ENCODE peak calls at places on chromosome 11, in eight cellular contexts. One of them, this sample, is unnamed.

GRCh38 chr11:35549787-35550186 is 24.4 kb upstream of the PAMR1 start:
- DNase-seq in neuronal stem cell: peak; percentile 27
- DNase-seq in left ventricle myocardium inferior: no peak
- DNase-seq in mucosa of descending colon: no peak
- DNase-seq in naive thymus-derived CD4-positive, alpha-beta T cell: no peak
- DNase-seq in astrocyte: peak; percentile 99
- DNase-seq in Peyer's patch: no peak
- DNase-seq in pancreas: no peak
- DNase-seq in this sample: no peak

GRCh38 chr11:123056835-123057491 is 5.0 kb downstream of the HSPA8 start:
- DNase-seq in neuronal stem cell: no peak
- DNase-seq in left ventricle myocardium inferior: no peak
- DNase-seq in mucosa of descending colon: no peak
- DNase-seq in naive thymus-derived CD4-positive, alpha-beta T cell: no peak
- DNase-seq in astrocyte: no peak
- DNase-seq in Peyer's patch: peak; percentile 15
- DNase-seq in pancreas: no peak
- DNase-seq in this sample: no peak

GRCh38 chr11:2459796-2460531 is 15.2 kb downstream of the KCNQ1 start:
- DNase-seq in neuronal stem cell: no peak
- DNase-seq in left ventricle myocardium inferior: no peak
- DNase-seq in mucosa of descending colon: peak; percentile 59
- DNase-seq in naive thymus-derived CD4-positive, alpha-beta T cell: no peak
- DNase-seq in astrocyte: no peak
- DNase-seq in Peyer's patch: peak; percentile 75
- DNase-seq in pancreas: no peak
- DNase-seq in this sample: no peak

GRCh38 chr11:19345519-19345847 is 104.7 kb upstream of the E2F8 start:
- DNase-seq in neuronal stem cell: peak; percentile 38
- DNase-seq in left ventricle myocardium inferior: no peak
- DNase-seq in mucosa of descending colon: no peak
- DNase-seq in naive thymus-derived CD4-positive, alpha-beta T cell: no peak
- DNase-seq in astrocyte: no peak
- DNase-seq in Peyer's patch: no peak
- DNase-seq in pancreas: peak; percentile 65
- DNase-seq in this sample: peak; percentile 36

GRCh38 chr11:33291004-33291777 is 34.0 kb downstream of the HIPK3 start:
- DNase-seq in neuronal stem cell: no peak
- DNase-seq in left ventricle myocardium inferior: no peak
- DNase-seq in mucosa of descending colon: no peak
- DNase-seq in naive thymus-derived CD4-positive, alpha-beta T cell: no peak
- DNase-seq in astrocyte: no peak
- DNase-seq in Peyer's patch: no peak
- DNase-seq in pancreas: no peak
- DNase-seq in this sample: no peak

GRCh38 chr11:124768914-124769313 is 6.8 kb upstream of the ESAM start:
- DNase-seq in neuronal stem cell: no peak
- DNase-seq in left ventricle myocardium inferior: no peak
- DNase-seq in mucosa of descending colon: no peak
- DNase-seq in naive thymus-derived CD4-positive, alpha-beta T cell: no peak
- DNase-seq in astrocyte: no peak
- DNase-seq in Peyer's patch: no peak
- DNase-seq in pancreas: no peak
- DNase-seq in this sample: no peak

GRCh38 chr11:17275376-17276235 is 933 bp upstream of the NUCB2 start:
- DNase-seq in neuronal stem cell: no peak
- DNase-seq in left ventricle myocardium inferior: no peak
- DNase-seq in mucosa of descending colon: no peak
- DNase-seq in naive thymus-derived CD4-positive, alpha-beta T cell: no peak
- DNase-seq in astrocyte: no peak
- DNase-seq in Peyer's patch: no peak
- DNase-seq in pancreas: no peak
- DNase-seq in this sample: no peak

GRCh38 chr11:93005239-93005638 is 35.8 kb downstream of the MTNR1B start:
- DNase-seq in neuronal stem cell: no peak
- DNase-seq in left ventricle myocardium inferior: no peak
- DNase-seq in mucosa of descending colon: no peak
- DNase-seq in naive thymus-derived CD4-positive, alpha-beta T cell: no peak
- DNase-seq in astrocyte: peak; percentile 59
- DNase-seq in Peyer's patch: no peak
- DNase-seq in pancreas: no peak
- DNase-seq in this sample: no peak

GRCh38 chr11:36196476-36197099 is 92.6 kb downstream of the COMMD9 start:
- DNase-seq in neuronal stem cell: no peak
- DNase-seq in left ventricle myocardium inferior: no peak
- DNase-seq in mucosa of descending colon: no peak
- DNase-seq in naive thymus-derived CD4-positive, alpha-beta T cell: no peak
- DNase-seq in astrocyte: no peak
- DNase-seq in Peyer's patch: no peak
- DNase-seq in pancreas: no peak
- DNase-seq in this sample: no peak

GRCh38 chr11:75597636-75598035 is 35.6 kb downstream of the SERPINH1 start:
- DNase-seq in neuronal stem cell: peak; percentile 29
- DNase-seq in left ventricle myocardium inferior: no peak
- DNase-seq in mucosa of descending colon: no peak
- DNase-seq in naive thymus-derived CD4-positive, alpha-beta T cell: no peak
- DNase-seq in astrocyte: no peak
- DNase-seq in Peyer's patch: no peak
- DNase-seq in pancreas: no peak
- DNase-seq in this sample: no peak

GRCh38 chr11:67275606-67276409 is 9.5 kb downstream of the GRK2 start:
- DNase-seq in neuronal stem cell: no peak
- DNase-seq in left ventricle myocardium inferior: no peak
- DNase-seq in mucosa of descending colon: peak; percentile 55
- DNase-seq in naive thymus-derived CD4-positive, alpha-beta T cell: no peak
- DNase-seq in astrocyte: no peak
- DNase-seq in Peyer's patch: peak; percentile 48
- DNase-seq in pancreas: peak; percentile 45
- DNase-seq in this sample: peak; percentile 46

GRCh38 chr11:120105576-120105975 is 32.3 kb downstream of the TRIM29 start:
- DNase-seq in neuronal stem cell: no peak
- DNase-seq in left ventricle myocardium inferior: no peak
- DNase-seq in mucosa of descending colon: no peak
- DNase-seq in naive thymus-derived CD4-positive, alpha-beta T cell: no peak
- DNase-seq in astrocyte: no peak
- DNase-seq in Peyer's patch: no peak
- DNase-seq in pancreas: no peak
- DNase-seq in this sample: no peak
- H3K4me3 ChIP-seq in neuronal stem cell: no peak overlapping the region
- H3K4me3 ChIP-seq in left ventricle myocardium inferior: no peak overlapping the region
- H3K4me3 ChIP-seq in mucosa of descending colon: no peak overlapping the region
- H3K4me3 ChIP-seq in naive thymus-derived CD4-positive, alpha-beta T cell: no peak overlapping the region
- H3K4me3 ChIP-seq in astrocyte: no peak overlapping the region
- H3K4me3 ChIP-seq in Peyer's patch: no peak overlapping the region
- H3K4me3 ChIP-seq in pancreas: no peak overlapping the region
- H3K4me3 ChIP-seq in this sample: no peak overlapping the region

GRCh38 chr11:102469196-102469821 is 16.7 kb upstream of the TMEM123 start:
- DNase-seq in neuronal stem cell: no peak
- DNase-seq in left ventricle myocardium inferior: no peak
- DNase-seq in mucosa of descending colon: no peak
- DNase-seq in naive thymus-derived CD4-positive, alpha-beta T cell: no peak
- DNase-seq in astrocyte: peak; percentile 56
- DNase-seq in Peyer's patch: no peak
- DNase-seq in pancreas: no peak
- DNase-seq in this sample: no peak
- H3K4me1 ChIP-seq in neuronal stem cell: peaks cover 1% of the 10 kb centered on the region
- H3K4me1 ChIP-seq in left ventricle myocardium inferior: no peaks in the 10 kb centered on the region
- H3K4me1 ChIP-seq in mucosa of descending colon: peaks cover 35% of the 10 kb centered on the region
- H3K4me1 ChIP-seq in naive thymus-derived CD4-positive, alpha-beta T cell: peaks cover 33% of the 10 kb centered on the region
- H3K4me1 ChIP-seq in astrocyte: peaks cover 6% of the 10 kb centered on the region
- H3K4me1 ChIP-seq in Peyer's patch: peaks cover 10% of the 10 kb centered on the region
- H3K4me1 ChIP-seq in pancreas: peaks cover 16% of the 10 kb centered on the region
- H3K4me1 ChIP-seq in this sample: peaks cover 3% of the 10 kb centered on the region

DNA sequence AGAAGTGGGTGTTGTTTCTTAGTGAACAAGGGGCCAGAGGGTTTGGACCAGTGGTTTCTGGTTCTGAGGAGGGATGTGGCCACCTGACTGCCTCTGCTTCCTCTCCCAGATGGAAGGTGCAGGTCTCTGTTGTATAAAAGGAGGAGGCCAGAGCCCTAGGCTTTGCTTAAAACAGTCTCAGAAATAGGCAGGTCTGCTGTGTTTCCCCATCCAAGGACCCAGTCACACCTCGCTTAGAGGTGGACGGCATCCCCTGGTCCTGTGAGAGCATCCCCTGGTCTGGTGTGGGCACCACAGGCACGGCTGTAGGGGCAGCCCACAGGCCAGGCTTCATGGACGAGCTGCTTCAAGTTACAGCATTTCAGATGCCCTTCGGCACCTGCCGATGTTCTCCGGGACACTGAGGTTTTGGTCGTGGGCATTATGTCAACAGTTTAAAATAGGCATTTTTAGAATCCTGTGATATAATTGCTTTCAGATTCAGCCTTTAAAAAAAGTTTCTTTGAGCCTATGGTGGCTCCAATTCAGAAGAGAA is 45.7 kb upstream of the SHANK2 start:
- DNase-seq in neuronal stem cell: no peak
- DNase-seq in left ventricle myocardium inferior: no peak
- DNase-seq in mucosa of descending colon: no peak
- DNase-seq in naive thymus-derived CD4-positive, alpha-beta T cell: no peak
- DNase-seq in astrocyte: no peak
- DNase-seq in Peyer's patch: no peak
- DNase-seq in pancreas: no peak
- DNase-seq in this sample: peak; percentile 25
- H3K4me3 ChIP-seq in neuronal stem cell: no peak overlapping the region
- H3K4me3 ChIP-seq in left ventricle myocardium inferior: no peak overlapping the region
- H3K4me3 ChIP-seq in mucosa of descending colon: no peak overlapping the region
- H3K4me3 ChIP-seq in naive thymus-derived CD4-positive, alpha-beta T cell: no peak overlapping the region
- H3K4me3 ChIP-seq in astrocyte: no peak overlapping the region
- H3K4me3 ChIP-seq in Peyer's patch: no peak overlapping the region
- H3K4me3 ChIP-seq in pancreas: no peak overlapping the region
- H3K4me3 ChIP-seq in this sample: no peak overlapping the region

DNA sequence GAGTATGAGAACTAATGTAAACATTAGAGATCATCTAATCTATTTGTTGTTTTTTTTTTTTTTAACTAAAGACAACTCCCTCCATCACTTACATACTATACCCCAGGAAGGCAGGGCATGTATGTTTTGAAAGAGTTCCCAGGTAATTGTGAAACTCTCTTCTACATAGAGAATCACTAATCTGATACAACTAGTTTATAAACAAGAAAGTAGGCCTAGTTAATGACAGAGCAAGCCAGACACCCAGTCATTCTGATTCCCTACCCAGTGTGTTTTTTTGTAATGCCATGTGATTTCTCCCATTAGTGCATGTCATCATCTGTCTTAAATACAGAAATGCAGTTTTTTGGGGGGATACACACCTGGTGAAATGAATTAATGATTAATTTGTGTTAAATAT is 120.9 kb downstream of the C11orf65 start:
- DNase-seq in neuronal stem cell: no peak
- DNase-seq in left ventricle myocardium inferior: no peak
- DNase-seq in mucosa of descending colon: no peak
- DNase-seq in naive thymus-derived CD4-positive, alpha-beta T cell: no peak
- DNase-seq in astrocyte: no peak
- DNase-seq in Peyer's patch: no peak
- DNase-seq in pancreas: no peak
- DNase-seq in this sample: no peak
- H3K4me1 ChIP-seq in neuronal stem cell: no peaks in the 10 kb centered on the region
- H3K4me1 ChIP-seq in left ventricle myocardium inferior: no peaks in the 10 kb centered on the region
- H3K4me1 ChIP-seq in mucosa of descending colon: no peaks in the 10 kb centered on the region
- H3K4me1 ChIP-seq in naive thymus-derived CD4-positive, alpha-beta T cell: no peaks in the 10 kb centered on the region
- H3K4me1 ChIP-seq in astrocyte: no peaks in the 10 kb centered on the region
- H3K4me1 ChIP-seq in Peyer's patch: no peaks in the 10 kb centered on the region
- H3K4me1 ChIP-seq in pancreas: no peaks in the 10 kb centered on the region
- H3K4me1 ChIP-seq in this sample: no peaks in the 10 kb centered on the region

DNA sequence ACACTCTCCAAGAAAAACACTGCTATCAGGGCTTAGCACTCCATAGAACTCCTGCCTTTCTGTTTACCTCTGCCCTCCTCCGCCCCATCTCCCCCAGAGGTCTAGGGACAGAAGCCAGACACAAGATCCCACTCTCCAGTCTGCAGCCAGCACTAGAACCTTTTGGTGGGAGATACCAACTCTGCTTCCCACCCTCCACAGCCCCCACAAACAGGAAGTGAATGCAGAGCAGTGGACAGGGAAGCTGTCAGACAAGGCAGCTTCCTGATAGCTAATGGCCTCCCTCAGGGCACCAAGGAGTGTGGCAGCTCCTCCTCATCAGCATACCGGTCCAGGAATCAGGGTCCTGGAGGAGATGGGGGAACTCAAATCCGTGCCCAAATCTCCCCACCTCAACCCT is 5.1 kb downstream of the SCN4B start:
- DNase-seq in neuronal stem cell: no peak
- DNase-seq in left ventricle myocardium inferior: no peak
- DNase-seq in mucosa of descending colon: no peak
- DNase-seq in naive thymus-derived CD4-positive, alpha-beta T cell: no peak
- DNase-seq in astrocyte: no peak
- DNase-seq in Peyer's patch: no peak
- DNase-seq in pancreas: no peak
- DNase-seq in this sample: no peak
- H3K4me3 ChIP-seq in neuronal stem cell: no peak overlapping the region
- H3K4me3 ChIP-seq in left ventricle myocardium inferior: peak overlapping the region; percentile 75
- H3K4me3 ChIP-seq in mucosa of descending colon: no peak overlapping the region
- H3K4me3 ChIP-seq in naive thymus-derived CD4-positive, alpha-beta T cell: no peak overlapping the region
- H3K4me3 ChIP-seq in astrocyte: no peak overlapping the region
- H3K4me3 ChIP-seq in Peyer's patch: no peak overlapping the region
- H3K4me3 ChIP-seq in pancreas: no peak overlapping the region
- H3K4me3 ChIP-seq in this sample: no peak overlapping the region

DNA sequence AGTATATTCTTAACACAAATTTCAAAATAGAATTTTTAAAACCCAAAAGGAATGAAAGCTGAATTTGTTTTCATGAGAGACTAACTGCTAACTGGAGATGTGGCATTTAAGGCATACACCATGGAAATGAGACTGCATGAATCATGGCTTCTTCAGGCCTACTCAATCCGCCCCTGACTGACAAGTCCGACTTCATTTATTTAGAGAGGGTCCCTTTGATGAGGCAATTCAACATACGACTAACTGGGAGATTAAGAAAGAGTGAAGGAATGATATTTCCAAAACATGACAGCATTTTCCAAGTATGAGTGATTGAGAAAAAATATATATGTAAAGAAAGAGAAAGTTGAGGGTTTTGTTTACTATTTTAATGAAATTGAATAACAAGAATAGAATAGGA is 720.1 kb downstream of the DLG2 start:
- DNase-seq in neuronal stem cell: no peak
- DNase-seq in left ventricle myocardium inferior: no peak
- DNase-seq in mucosa of descending colon: no peak
- DNase-seq in naive thymus-derived CD4-positive, alpha-beta T cell: no peak
- DNase-seq in astrocyte: peak; percentile 75
- DNase-seq in Peyer's patch: no peak
- DNase-seq in pancreas: no peak
- DNase-seq in this sample: no peak
- H3K4me1 ChIP-seq in neuronal stem cell: peaks cover 8% of the 10 kb centered on the region
- H3K4me1 ChIP-seq in left ventricle myocardium inferior: peaks cover 10% of the 10 kb centered on the region
- H3K4me1 ChIP-seq in mucosa of descending colon: no peaks in the 10 kb centered on the region
- H3K4me1 ChIP-seq in naive thymus-derived CD4-positive, alpha-beta T cell: no peaks in the 10 kb centered on the region
- H3K4me1 ChIP-seq in astrocyte: peaks cover 9% of the 10 kb centered on the region
- H3K4me1 ChIP-seq in Peyer's patch: no peaks in the 10 kb centered on the region
- H3K4me1 ChIP-seq in pancreas: no peaks in the 10 kb centered on the region
- H3K4me1 ChIP-seq in this sample: no peaks in the 10 kb centered on the region

This sample was measured in right lobe of liver.